ENCODE peak calls at places on chromosomes 3 and 15, in six cellular contexts. S is sigmoid colon, W is suprapubic skin, H is SK-N-SH, Z is stomach, B is transverse colon. M is an unnamed sample.

GRCh38 chr3:159941043-159941994 is 47.3 kb upstream of the IL12A start:
- DNase-seq in W (no peak), B (no peak), S (no peak), Z (no peak), H (no peak), M (no peak)

GRCh38 chr3:159806412-159806811 is 182.2 kb upstream of the IL12A start:
- DNase-seq in Z (no peak), S (peak; percentile 82), H (no peak), W (no peak), B (no peak), M (no peak)

GRCh38 chr3:16741890-16742289 is 136.7 kb upstream of the DAZL start:
- DNase-seq in S (no peak), B (no peak), H (no peak), W (no peak), Z (no peak), M (no peak)

GRCh38 chr3:114646521-114646920 is 352.7 kb downstream of the TIGIT start:
- DNase-seq in B (no peak), Z (no peak), H (no peak), W (no peak), S (no peak), M (no peak)

GRCh38 chr15:47460775-47461174 is 256.5 kb upstream of the SEMA6D start:
- DNase-seq in H (no peak), W (no peak), S (no peak), B (no peak), Z (no peak), M (no peak)

GRCh38 chr3:80010021-80010420 is 242.2 kb upstream of the ROBO1 start:
- DNase-seq in S (no peak), W (no peak), B (no peak), H (peak; percentile 6), Z (no peak), M (no peak)

GRCh38 chr3:69731080-69731479 is 8.2 kb upstream of the MITF start:
- DNase-seq in S (no peak), Z (no peak), H (no peak), W (no peak), B (no peak), M (no peak)

GRCh38 chr3:62188547-62189375 is 184.6 kb downstream of the FEZF2 start:
- DNase-seq in H (peak; percentile 76), W (peak; percentile 86), Z (peak; percentile 76), S (peak; percentile 88), B (peak; percentile 76), M (no peak)

GRCh38 chr3:113129168-113129567 is 82.2 kb upstream of the BOC start:
- DNase-seq in W (no peak), S (no peak), Z (no peak), H (no peak), B (no peak), M (no peak)

GRCh38 chr15:29566914-29567313 is 255.4 kb downstream of the TJP1 start:
- DNase-seq in S (no peak), B (no peak), Z (no peak), H (no peak), W (no peak), M (no peak)

GRCh38 chr3:10360478-10360877 is 39.6 kb upstream of the SEC13 start:
- DNase-seq in Z (no peak), W (no peak), H (no peak), S (no peak), B (no peak), M (no peak)

GRCh38 chr3:192130534-192131132 is 596.7 kb downstream of the FGF12 start:
- DNase-seq in W (no peak), B (peak; percentile 47), H (peak; percentile 24), Z (peak; percentile 36), S (no peak), M (peak; percentile 34)

GRCh38 chr3:4723921-4724698 is 231.0 kb downstream of the ITPR1 start:
- DNase-seq in W (no peak), B (no peak), S (no peak), Z (no peak), H (no peak), M (no peak)

GRCh38 chr15:71116366-71116765 is 1.1 kb downstream of the THSD4 start:
- DNase-seq in Z (no peak), B (peak; percentile 24), H (no peak), W (no peak), S (no peak), M (no peak)

GRCh38 chr15:71116942-71117341 is 1.7 kb downstream of the THSD4 start:
- DNase-seq in B (peak; percentile 59), H (no peak), S (no peak), W (no peak), Z (no peak), M (no peak)

GRCh38 chr15:71114066-71114680 is 1.1 kb upstream of the THSD4 start:
- DNase-seq in Z (no peak), S (no peak), H (no peak), B (no peak), W (no peak), M (peak; percentile 33)

GRCh38 chr15:71114887-71115566 is at the start of gene THSD4:
- DNase-seq in W (no peak), H (peak; percentile 96), Z (peak; percentile 75), B (peak; percentile 78), S (peak; percentile 77), M (peak; percentile 83)

GRCh38 chr15:71115567-71116351 is 488 bp downstream of the THSD4 start:
- DNase-seq in H (peak; percentile 83), S (no peak), Z (peak; percentile 66), B (peak; percentile 71), W (no peak), M (peak; percentile 91)
- TF ChIP-seq EP300 in H (no peak), S (no peak), Z (no peak), B (no peak), W (no peak), M (no peak)

DNA sequence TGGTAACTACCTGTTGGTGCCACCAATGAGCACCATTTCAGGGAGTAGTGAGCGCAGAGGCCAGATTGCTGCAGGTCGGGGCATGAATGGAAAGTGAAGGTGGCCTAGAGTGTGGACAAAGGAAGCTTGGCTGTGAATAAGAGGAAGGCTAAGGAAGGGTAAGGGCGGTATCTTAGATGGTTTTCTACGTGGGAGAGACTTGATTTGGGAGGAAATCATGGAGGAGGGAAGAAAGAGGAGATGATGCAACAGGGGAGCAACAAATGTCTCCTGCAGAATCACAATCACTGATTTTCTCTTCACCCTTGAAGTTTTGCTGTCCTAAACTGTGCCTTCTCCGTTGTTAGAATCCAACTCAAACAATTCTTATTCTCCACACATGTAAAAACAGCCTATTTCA is 21.8 kb downstream of the NME9 start:
- DNase-seq in H (no peak), S (no peak), B (no peak), Z (no peak), W (no peak), M (no peak)
- TF ChIP-seq EP300 in H (no peak), S (no peak), B (no peak), Z (no peak), W (no peak), M (no peak)

GRCh38 chr3:55621648-55622047 is 134.5 kb upstream of the WNT5A start:
- DNase-seq in H (no peak), W (no peak), S (no peak), Z (no peak), B (no peak), M (no peak)
- TF ChIP-seq EP300 in H (no peak), W (no peak), S (no peak), Z (no peak), B (no peak), M (no peak)

DNA sequence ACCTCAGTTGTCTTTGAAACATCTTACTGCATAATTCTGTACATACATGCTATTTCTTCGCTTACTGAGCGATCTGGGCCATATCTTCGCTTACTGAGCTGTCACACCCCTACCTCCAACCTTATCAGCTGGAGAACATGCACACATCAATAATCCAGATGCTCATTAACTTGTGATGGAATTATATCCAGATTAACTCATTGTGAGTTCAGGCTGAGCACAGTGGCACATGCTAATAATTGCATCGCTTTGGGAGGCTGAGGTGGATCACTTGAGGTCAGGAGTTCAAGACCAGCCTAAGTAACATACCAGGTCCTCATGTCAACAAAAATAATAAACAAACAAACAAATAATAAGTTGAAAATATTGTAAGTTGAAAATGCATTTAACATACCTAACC is 19.3 kb upstream of the ANXA2 start:
- DNase-seq in W (no peak), H (no peak), Z (no peak), S (no peak), B (no peak), M (no peak)
- TF ChIP-seq EP300 in W (no peak), H (no peak), Z (no peak), S (no peak), B (no peak), M (no peak)

GRCh38 chr3:11640009-11640673 is 3.6 kb downstream of the VGLL4 start:
- DNase-seq in Z (no peak), H (no peak), B (no peak), W (no peak), S (no peak), M (no peak)

GRCh38 chr3:11643212-11644087 is at the start of gene VGLL4:
- DNase-seq in B (peak; percentile 86), Z (peak; percentile 87), H (peak; percentile 88), S (peak; percentile 95), W (peak; percentile 93), M (peak; percentile 94)

GRCh38 chr3:11641316-11641682 is 2.4 kb downstream of the VGLL4 start:
- DNase-seq in B (no peak), W (no peak), Z (no peak), S (no peak), H (no peak), M (no peak)

GRCh38 chr3:11641683-11642407 is 1.9 kb downstream of the VGLL4 start:
- DNase-seq in Z (no peak), S (no peak), B (no peak), W (no peak), H (no peak), M (no peak)

DNA sequence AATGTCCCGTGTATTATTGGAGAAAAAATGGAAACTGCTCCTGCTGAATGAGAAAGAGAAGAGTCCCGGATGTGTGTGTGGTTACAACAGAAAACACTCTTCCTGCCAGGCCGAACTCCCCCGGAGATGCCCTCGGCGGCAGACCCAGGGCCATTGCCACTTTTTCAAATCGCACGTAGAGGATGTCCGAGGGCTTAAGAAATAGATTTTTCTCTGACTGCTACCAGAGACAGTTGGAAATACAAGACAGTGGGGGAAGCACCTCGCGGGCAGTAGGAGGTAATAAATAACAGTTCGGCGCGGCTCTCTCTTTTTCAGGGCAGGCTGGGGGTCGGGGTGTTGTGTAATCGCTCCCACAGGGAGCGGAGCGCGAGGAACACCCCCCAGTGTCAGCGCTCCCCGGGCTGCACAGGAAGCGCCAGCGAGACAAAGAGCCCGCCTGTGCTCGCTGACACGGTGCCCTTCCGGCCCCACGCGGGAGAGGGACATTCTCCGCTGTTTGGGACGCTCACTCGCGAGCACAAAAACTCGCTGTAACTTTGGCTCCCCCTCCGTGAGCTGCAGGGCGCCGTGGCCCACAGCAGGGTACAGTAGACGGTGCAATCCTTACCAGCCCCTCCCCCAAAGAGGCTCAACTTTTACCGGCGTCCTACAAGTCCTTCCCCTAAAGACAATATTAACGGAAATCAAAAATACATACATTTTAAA is 1.1 kb downstream of the VGLL4 start:
- DNase-seq in S (peak; percentile 90), B (peak; percentile 71), W (peak; percentile 89), Z (peak; percentile 58), H (peak; percentile 77), M (peak; percentile 77)
- TF ChIP-seq EP300 in S (peak; percentile 25), B (no peak), W (no peak), Z (no peak), H (no peak), M (no peak)

GRCh38 chr15:23565395-23566069 is at the start of gene MKRN3:
- DNase-seq in H (peak; percentile 70), B (peak; percentile 18), S (no peak), W (no peak), Z (no peak), M (peak; percentile 75)
- TF ChIP-seq EP300 in H (no peak), B (no peak), S (no peak), W (no peak), Z (no peak), M (no peak)

GRCh38 chr3:157110761-157111238 is 49.1 kb downstream of the CCNL1 start:
- DNase-seq in W (no peak), Z (no peak), S (no peak), B (no peak), H (no peak), M (no peak)
- TF ChIP-seq EP300 in W (no peak), Z (no peak), S (no peak), B (no peak), H (no peak), M (no peak)